ENCODE peak calls at places on chromosome 15, in six cellular contexts. One of them, this sample, is unnamed.

GRCh38 chr15:52178765-52179164 is 12.4 kb downstream of the GNB5 start:
- DNase-seq in lung: no peak
- DNase-seq in heart left ventricle: no peak
- DNase-seq in fibroblast of lung: no peak
- DNase-seq in coronary artery: no peak
- DNase-seq in lower lobe of right lung: no peak
- DNase-seq in this sample: no peak

GRCh38 chr15:40787344-40787841 is 17.6 kb downstream of the C15orf62 start:
- DNase-seq in lung: peak
- DNase-seq in lower lobe of right lung: peak
- DNase-seq in heart left ventricle: no peak
- DNase-seq in coronary artery: no peak
- DNase-seq in fibroblast of lung: peak
- DNase-seq in this sample: no peak

GRCh38 chr15:44719293-44719999 is 8.1 kb downstream of the B2M start:
- DNase-seq in fibroblast of lung: peak
- DNase-seq in lung: no peak
- DNase-seq in lower lobe of right lung: no peak
- DNase-seq in coronary artery: no peak
- DNase-seq in heart left ventricle: no peak
- DNase-seq in this sample: peak

GRCh38 chr15:57160823-57161560 is 215.3 kb upstream of the CGNL1 start:
- DNase-seq in heart left ventricle: no peak
- DNase-seq in coronary artery: no peak
- DNase-seq in fibroblast of lung: peak
- DNase-seq in lung: no peak
- DNase-seq in lower lobe of right lung: no peak
- DNase-seq in this sample: no peak

GRCh38 chr15:53762916-53763315 is 3.5 kb upstream of the WDR72 start:
- DNase-seq in fibroblast of lung: no peak
- DNase-seq in lower lobe of right lung: no peak
- DNase-seq in lung: no peak
- DNase-seq in coronary artery: no peak
- DNase-seq in heart left ventricle: no peak
- DNase-seq in this sample: no peak

GRCh38 chr15:83556754-83557153 is 97.2 kb upstream of the ADAMTSL3 start:
- DNase-seq in coronary artery: no peak
- DNase-seq in lower lobe of right lung: no peak
- DNase-seq in fibroblast of lung: no peak
- DNase-seq in lung: no peak
- DNase-seq in heart left ventricle: no peak
- DNase-seq in this sample: no peak

GRCh38 chr15:70792171-70792573 is 28.8 kb upstream of the UACA start:
- DNase-seq in heart left ventricle: no peak
- DNase-seq in coronary artery: no peak
- DNase-seq in fibroblast of lung: no peak
- DNase-seq in lower lobe of right lung: no peak
- DNase-seq in lung: no peak
- DNase-seq in this sample: no peak

GRCh38 chr15:79897380-79897678 is 515 bp upstream of the MTHFS start:
- DNase-seq in lung: no peak
- DNase-seq in fibroblast of lung: peak
- DNase-seq in coronary artery: no peak
- DNase-seq in heart left ventricle: no peak
- DNase-seq in lower lobe of right lung: no peak
- DNase-seq in this sample: no peak

GRCh38 chr15:58748787-58749531 is 548 bp downstream of the ADAM10 start:
- DNase-seq in coronary artery: peak
- DNase-seq in lung: peak
- DNase-seq in fibroblast of lung: peak
- DNase-seq in heart left ventricle: peak
- DNase-seq in lower lobe of right lung: peak
- DNase-seq in this sample: peak

GRCh38 chr15:39388118-39388517 is 192.8 kb upstream of the THBS1 start:
- DNase-seq in lung: no peak
- DNase-seq in lower lobe of right lung: no peak
- DNase-seq in coronary artery: no peak
- DNase-seq in fibroblast of lung: no peak
- DNase-seq in heart left ventricle: no peak
- DNase-seq in this sample: no peak
- H3K27ac ChIP-seq in lung: no peak
- H3K27ac ChIP-seq in lower lobe of right lung: no peak
- H3K27ac ChIP-seq in coronary artery: no peak
- H3K27ac ChIP-seq in fibroblast of lung: no peak
- H3K27ac ChIP-seq in heart left ventricle: no peak
- H3K27ac ChIP-seq in this sample: no peak

GRCh38 chr15:67241132-67241855 is 13.2 kb downstream of the AAGAB start:
- DNase-seq in fibroblast of lung: no peak
- DNase-seq in lower lobe of right lung: no peak
- DNase-seq in lung: no peak
- DNase-seq in coronary artery: no peak
- DNase-seq in heart left ventricle: no peak
- DNase-seq in this sample: no peak
- H3K4me3 ChIP-seq in fibroblast of lung: no peak
- H3K4me3 ChIP-seq in lower lobe of right lung: no peak
- H3K4me3 ChIP-seq in lung: no peak
- H3K4me3 ChIP-seq in coronary artery: no peak
- H3K4me3 ChIP-seq in heart left ventricle: no peak
- H3K4me3 ChIP-seq in this sample: peak

GRCh38 chr15:80990955-80991354 is 1.3 kb upstream of the MESD start:
- DNase-seq in coronary artery: no peak
- DNase-seq in heart left ventricle: no peak
- DNase-seq in lung: no peak
- DNase-seq in lower lobe of right lung: no peak
- DNase-seq in fibroblast of lung: no peak
- DNase-seq in this sample: no peak

GRCh38 chr15:80989518-80990478 is at the start of gene MESD:
- DNase-seq in fibroblast of lung: peak
- DNase-seq in lower lobe of right lung: peak
- DNase-seq in coronary artery: peak
- DNase-seq in lung: peak
- DNase-seq in heart left ventricle: peak
- DNase-seq in this sample: peak

GRCh38 chr15:80989110-80989517 is 505 bp downstream of the MESD start:
- DNase-seq in coronary artery: no peak
- DNase-seq in lung: no peak
- DNase-seq in heart left ventricle: no peak
- DNase-seq in fibroblast of lung: no peak
- DNase-seq in lower lobe of right lung: no peak
- DNase-seq in this sample: no peak

GRCh38 chr15:80992436-80992835 is 2.8 kb upstream of the MESD start:
- DNase-seq in fibroblast of lung: no peak
- DNase-seq in lung: no peak
- DNase-seq in coronary artery: no peak
- DNase-seq in lower lobe of right lung: no peak
- DNase-seq in heart left ventricle: no peak
- DNase-seq in this sample: no peak

DNA sequence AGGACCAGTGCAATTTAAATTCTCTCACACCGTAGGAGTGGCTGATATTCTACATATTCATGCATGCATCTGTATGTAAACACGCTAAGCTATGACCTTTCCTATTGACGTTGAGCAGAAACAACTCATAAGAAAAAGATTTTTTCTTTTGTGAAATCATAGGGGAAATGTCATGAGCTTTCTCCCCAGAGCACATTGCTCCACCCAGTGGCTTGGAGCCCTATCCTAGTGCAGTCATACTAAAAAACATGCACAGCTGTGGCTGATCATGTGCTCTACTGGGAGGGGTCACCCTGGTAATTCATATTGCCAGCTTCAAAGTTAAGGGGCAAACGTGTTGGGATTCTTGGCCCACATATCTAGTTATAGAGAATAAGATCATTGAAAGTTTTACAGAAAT is 1.8 kb upstream of the MESD start:
- DNase-seq in fibroblast of lung: peak
- DNase-seq in lung: peak
- DNase-seq in heart left ventricle: peak
- DNase-seq in coronary artery: peak
- DNase-seq in lower lobe of right lung: no peak
- DNase-seq in this sample: no peak
- H3K27ac ChIP-seq in fibroblast of lung: peak
- H3K27ac ChIP-seq in lung: no peak
- H3K27ac ChIP-seq in heart left ventricle: peak
- H3K27ac ChIP-seq in coronary artery: peak
- H3K27ac ChIP-seq in lower lobe of right lung: peak
- H3K27ac ChIP-seq in this sample: no peak

GRCh38 chr15:74461847-74462511 is 1.0 kb upstream of the UBL7 start:
- DNase-seq in heart left ventricle: no peak
- DNase-seq in lower lobe of right lung: no peak
- DNase-seq in fibroblast of lung: no peak
- DNase-seq in coronary artery: no peak
- DNase-seq in lung: no peak
- DNase-seq in this sample: no peak
- H3K4me3 ChIP-seq in heart left ventricle: peak
- H3K4me3 ChIP-seq in lower lobe of right lung: peak
- H3K4me3 ChIP-seq in fibroblast of lung: peak
- H3K4me3 ChIP-seq in coronary artery: peak
- H3K4me3 ChIP-seq in lung: no peak
- H3K4me3 ChIP-seq in this sample: peak

DNA sequence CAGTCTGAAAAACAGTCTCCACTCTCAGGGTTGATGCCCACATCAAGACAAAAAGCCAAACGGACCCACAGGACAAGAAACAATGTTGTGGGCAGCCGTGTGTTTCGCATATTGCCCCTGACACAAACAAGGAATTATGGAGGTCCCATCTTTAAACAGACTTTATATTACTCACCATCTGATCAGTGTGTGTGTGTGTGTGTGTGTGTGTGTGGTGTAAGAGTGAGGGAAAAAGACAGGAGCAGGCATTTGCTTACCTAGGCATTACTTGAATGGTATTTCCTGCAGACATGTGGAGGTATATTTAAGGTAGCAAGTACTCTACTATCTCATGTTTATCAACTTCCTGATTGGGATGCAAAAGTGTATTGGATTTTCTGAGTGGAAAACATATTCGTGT is 136.3 kb downstream of the TMCO5A start:
- DNase-seq in lung: no peak
- DNase-seq in lower lobe of right lung: no peak
- DNase-seq in coronary artery: no peak
- DNase-seq in fibroblast of lung: no peak
- DNase-seq in heart left ventricle: no peak
- DNase-seq in this sample: no peak
- H3K27ac ChIP-seq in lung: peak
- H3K27ac ChIP-seq in lower lobe of right lung: no peak
- H3K27ac ChIP-seq in coronary artery: no peak
- H3K27ac ChIP-seq in fibroblast of lung: no peak
- H3K27ac ChIP-seq in heart left ventricle: no peak
- H3K27ac ChIP-seq in this sample: no peak

This sample was measured in naive thymus-derived CD4-positive, alpha-beta T cell.